ENCODE peak calls at places on chromosome 13, in ten cellular contexts. One of them, this sample, is unnamed.

GRCh38 chr13:65926750-65927171 is 1303.4 kb downstream of the PCDH9 start:
- DNase-seq in breast epithelium: no peak
- DNase-seq in cardiac fibroblast: no peak
- DNase-seq in central memory CD4-positive, alpha-beta T cell: no peak
- DNase-seq in activated T-cell treated with anti-CD3 and anti-CD28 coated beads for 24 hours: no peak
- DNase-seq in hippocampal formation: no peak
- DNase-seq in cerebellar nuclear complex: no peak
- DNase-seq in stimulated activated CD4-positive, alpha-beta T cell treated with anti-CD3 and anti-CD28 coated beads, Interleukin-2, amount 100 ng/mL, for 48 hours: no peak
- DNase-seq in fibroblast of mammary gland: no peak
- DNase-seq in activated CD4-positive, alpha-beta T cell treated with anti-CD3 and anti-CD28 coated beads, Interleukin-2, amount 50 U/mL, for 24 hours: no peak
- DNase-seq in this sample: peak; percentile 3

GRCh38 chr13:112160558-112160957 is 93.6 kb downstream of the SOX1 start:
- DNase-seq in hippocampal formation: no peak
- DNase-seq in breast epithelium: peak; percentile 9
- DNase-seq in activated CD4-positive, alpha-beta T cell treated with anti-CD3 and anti-CD28 coated beads, Interleukin-2, amount 50 U/mL, for 24 hours: no peak
- DNase-seq in cardiac fibroblast: no peak
- DNase-seq in stimulated activated CD4-positive, alpha-beta T cell treated with anti-CD3 and anti-CD28 coated beads, Interleukin-2, amount 100 ng/mL, for 48 hours: no peak
- DNase-seq in activated T-cell treated with anti-CD3 and anti-CD28 coated beads for 24 hours: no peak
- DNase-seq in cerebellar nuclear complex: no peak
- DNase-seq in central memory CD4-positive, alpha-beta T cell: no peak
- DNase-seq in fibroblast of mammary gland: no peak
- DNase-seq in this sample: no peak

GRCh38 chr13:32243695-32244094 is 71.5 kb downstream of the ZAR1L start:
- DNase-seq in central memory CD4-positive, alpha-beta T cell: no peak
- DNase-seq in cardiac fibroblast: no peak
- DNase-seq in fibroblast of mammary gland: no peak
- DNase-seq in hippocampal formation: no peak
- DNase-seq in activated CD4-positive, alpha-beta T cell treated with anti-CD3 and anti-CD28 coated beads, Interleukin-2, amount 50 U/mL, for 24 hours: no peak
- DNase-seq in stimulated activated CD4-positive, alpha-beta T cell treated with anti-CD3 and anti-CD28 coated beads, Interleukin-2, amount 100 ng/mL, for 48 hours: no peak
- DNase-seq in activated T-cell treated with anti-CD3 and anti-CD28 coated beads for 24 hours: no peak
- DNase-seq in cerebellar nuclear complex: no peak
- DNase-seq in breast epithelium: no peak
- DNase-seq in this sample: no peak

GRCh38 chr13:113532156-113532806 is 41.8 kb upstream of the DCUN1D2 start:
- DNase-seq in stimulated activated CD4-positive, alpha-beta T cell treated with anti-CD3 and anti-CD28 coated beads, Interleukin-2, amount 100 ng/mL, for 48 hours: no peak
- DNase-seq in central memory CD4-positive, alpha-beta T cell: no peak
- DNase-seq in fibroblast of mammary gland: peak; percentile 43
- DNase-seq in hippocampal formation: no peak
- DNase-seq in cardiac fibroblast: peak; percentile 36
- DNase-seq in breast epithelium: peak; percentile 22
- DNase-seq in activated T-cell treated with anti-CD3 and anti-CD28 coated beads for 24 hours: no peak
- DNase-seq in cerebellar nuclear complex: no peak
- DNase-seq in activated CD4-positive, alpha-beta T cell treated with anti-CD3 and anti-CD28 coated beads, Interleukin-2, amount 50 U/mL, for 24 hours: no peak
- DNase-seq in this sample: no peak

GRCh38 chr13:40153516-40153915 is 498.1 kb downstream of the COG6 start:
- DNase-seq in breast epithelium: no peak
- DNase-seq in central memory CD4-positive, alpha-beta T cell: no peak
- DNase-seq in cardiac fibroblast: no peak
- DNase-seq in stimulated activated CD4-positive, alpha-beta T cell treated with anti-CD3 and anti-CD28 coated beads, Interleukin-2, amount 100 ng/mL, for 48 hours: no peak
- DNase-seq in hippocampal formation: no peak
- DNase-seq in cerebellar nuclear complex: no peak
- DNase-seq in activated T-cell treated with anti-CD3 and anti-CD28 coated beads for 24 hours: no peak
- DNase-seq in fibroblast of mammary gland: no peak
- DNase-seq in activated CD4-positive, alpha-beta T cell treated with anti-CD3 and anti-CD28 coated beads, Interleukin-2, amount 50 U/mL, for 24 hours: no peak
- DNase-seq in this sample: no peak

GRCh38 chr13:107962209-107962608 is 253.1 kb downstream of the LIG4 start:
- DNase-seq in activated CD4-positive, alpha-beta T cell treated with anti-CD3 and anti-CD28 coated beads, Interleukin-2, amount 50 U/mL, for 24 hours: no peak
- DNase-seq in activated T-cell treated with anti-CD3 and anti-CD28 coated beads for 24 hours: no peak
- DNase-seq in cardiac fibroblast: no peak
- DNase-seq in stimulated activated CD4-positive, alpha-beta T cell treated with anti-CD3 and anti-CD28 coated beads, Interleukin-2, amount 100 ng/mL, for 48 hours: no peak
- DNase-seq in hippocampal formation: no peak
- DNase-seq in central memory CD4-positive, alpha-beta T cell: no peak
- DNase-seq in fibroblast of mammary gland: no peak
- DNase-seq in breast epithelium: no peak
- DNase-seq in cerebellar nuclear complex: no peak
- DNase-seq in this sample: no peak

GRCh38 chr13:20826301-20826700 is 52.5 kb upstream of the EEF1AKMT1 start:
- DNase-seq in activated CD4-positive, alpha-beta T cell treated with anti-CD3 and anti-CD28 coated beads, Interleukin-2, amount 50 U/mL, for 24 hours: no peak
- DNase-seq in activated T-cell treated with anti-CD3 and anti-CD28 coated beads for 24 hours: no peak
- DNase-seq in hippocampal formation: no peak
- DNase-seq in breast epithelium: no peak
- DNase-seq in central memory CD4-positive, alpha-beta T cell: no peak
- DNase-seq in fibroblast of mammary gland: no peak
- DNase-seq in cardiac fibroblast: no peak
- DNase-seq in cerebellar nuclear complex: no peak
- DNase-seq in stimulated activated CD4-positive, alpha-beta T cell treated with anti-CD3 and anti-CD28 coated beads, Interleukin-2, amount 100 ng/mL, for 48 hours: no peak
- DNase-seq in this sample: no peak

GRCh38 chr13:111270765-111271164 is 49.7 kb upstream of the TEX29 start:
- DNase-seq in breast epithelium: no peak
- DNase-seq in cerebellar nuclear complex: no peak
- DNase-seq in fibroblast of mammary gland: peak; percentile 69
- DNase-seq in stimulated activated CD4-positive, alpha-beta T cell treated with anti-CD3 and anti-CD28 coated beads, Interleukin-2, amount 100 ng/mL, for 48 hours: no peak
- DNase-seq in activated T-cell treated with anti-CD3 and anti-CD28 coated beads for 24 hours: no peak
- DNase-seq in activated CD4-positive, alpha-beta T cell treated with anti-CD3 and anti-CD28 coated beads, Interleukin-2, amount 50 U/mL, for 24 hours: no peak
- DNase-seq in hippocampal formation: no peak
- DNase-seq in cardiac fibroblast: peak; percentile 69
- DNase-seq in central memory CD4-positive, alpha-beta T cell: no peak
- DNase-seq in this sample: no peak

GRCh38 chr13:98129059-98129741 is 13.7 kb upstream of the FARP1 start:
- DNase-seq in breast epithelium: no peak
- DNase-seq in central memory CD4-positive, alpha-beta T cell: no peak
- DNase-seq in cardiac fibroblast: peak; percentile 83
- DNase-seq in cerebellar nuclear complex: no peak
- DNase-seq in activated T-cell treated with anti-CD3 and anti-CD28 coated beads for 24 hours: no peak
- DNase-seq in fibroblast of mammary gland: peak; percentile 84
- DNase-seq in stimulated activated CD4-positive, alpha-beta T cell treated with anti-CD3 and anti-CD28 coated beads, Interleukin-2, amount 100 ng/mL, for 48 hours: no peak
- DNase-seq in activated CD4-positive, alpha-beta T cell treated with anti-CD3 and anti-CD28 coated beads, Interleukin-2, amount 50 U/mL, for 24 hours: no peak
- DNase-seq in hippocampal formation: no peak
- DNase-seq in this sample: no peak

GRCh38 chr13:42266464-42266863 is 5.5 kb upstream of the AKAP11 start:
- DNase-seq in cerebellar nuclear complex: no peak
- DNase-seq in fibroblast of mammary gland: peak; percentile 59
- DNase-seq in activated CD4-positive, alpha-beta T cell treated with anti-CD3 and anti-CD28 coated beads, Interleukin-2, amount 50 U/mL, for 24 hours: no peak
- DNase-seq in central memory CD4-positive, alpha-beta T cell: no peak
- DNase-seq in stimulated activated CD4-positive, alpha-beta T cell treated with anti-CD3 and anti-CD28 coated beads, Interleukin-2, amount 100 ng/mL, for 48 hours: no peak
- DNase-seq in activated T-cell treated with anti-CD3 and anti-CD28 coated beads for 24 hours: no peak
- DNase-seq in hippocampal formation: no peak
- DNase-seq in cardiac fibroblast: peak; percentile 67
- DNase-seq in breast epithelium: no peak
- DNase-seq in this sample: no peak

GRCh38 chr13:110005563-110005962 is 219.2 kb upstream of the IRS2 start:
- DNase-seq in cerebellar nuclear complex: no peak
- DNase-seq in breast epithelium: no peak
- DNase-seq in activated CD4-positive, alpha-beta T cell treated with anti-CD3 and anti-CD28 coated beads, Interleukin-2, amount 50 U/mL, for 24 hours: no peak
- DNase-seq in cardiac fibroblast: no peak
- DNase-seq in central memory CD4-positive, alpha-beta T cell: no peak
- DNase-seq in activated T-cell treated with anti-CD3 and anti-CD28 coated beads for 24 hours: no peak
- DNase-seq in stimulated activated CD4-positive, alpha-beta T cell treated with anti-CD3 and anti-CD28 coated beads, Interleukin-2, amount 100 ng/mL, for 48 hours: no peak
- DNase-seq in hippocampal formation: no peak
- DNase-seq in fibroblast of mammary gland: peak; percentile 70
- DNase-seq in this sample: no peak

This sample was measured in substantia nigra.